ENCODE peak calls at places on chromosomes 2 and 18, in ten cellular contexts. F is nephron progenitor cell, X is tibial artery, J is hepatocyte, C is C1 segment of cervical spinal cord, S is RWPE1, E is Calu3, M is HS-5, U is Panc1, A is NCI-H1436. T is an unnamed sample.

GRCh38 chr18:50748243-50749229 is 71.3 kb downstream of the MRO start:
- DNase-seq in U (no peak), S (no peak), C (no peak), J (peak), E (no peak), F (peak), X (no peak), M (no peak), A (no peak), T (peak)

GRCh38 chr2:104521247-104521646 is 332.7 kb upstream of the POU3F3 start:
- DNase-seq in J (no peak), E (no peak), M (no peak), A (peak), C (no peak), X (no peak), U (no peak), F (no peak), S (no peak), T (peak)

GRCh38 chr2:5921081-5921642 is 229.0 kb downstream of the SOX11 start:
- DNase-seq in X (no peak), C (no peak), A (no peak), E (no peak), S (no peak), M (no peak), F (no peak), J (peak), U (no peak), T (no peak)

GRCh38 chr2:133324150-133324561 is 244.1 kb downstream of the NCKAP5 start:
- DNase-seq in S (peak), M (peak), U (no peak), A (no peak), C (no peak), X (no peak), J (no peak), F (no peak), E (no peak), T (no peak)

GRCh38 chr2:171531836-171532450 is 9.7 kb downstream of the CYBRD1 start:
- DNase-seq in A (no peak), M (no peak), E (no peak), S (no peak), F (no peak), U (no peak), J (no peak), X (no peak), C (no peak), T (no peak)

GRCh38 chr2:28598484-28598883 is 102.6 kb downstream of the PLB1 start:
- DNase-seq in X (no peak), A (no peak), J (no peak), U (no peak), E (no peak), M (no peak), C (no peak), F (no peak), S (no peak), T (no peak)

GRCh38 chr2:122873951-122874350 is 1118.5 kb downstream of the TSN start:
- DNase-seq in C (no peak), S (no peak), X (no peak), J (no peak), M (no peak), E (no peak), F (no peak), A (no peak), U (peak), T (no peak)

GRCh38 chr2:128314348-128315121 is 4.1 kb downstream of the HS6ST1 start:
- DNase-seq in F (no peak), C (no peak), A (no peak), X (peak), J (peak), S (no peak), U (no peak), M (no peak), E (no peak), T (no peak)

GRCh38 chr18:49561377-49562193 is at the start of gene LIPG:
- DNase-seq in E (peak), S (peak), X (no peak), F (peak), A (peak), M (no peak), J (peak), C (peak), U (peak), T (peak)

GRCh38 chr2:142130111-142131015 is 453 bp downstream of the LRP1B start:
- DNase-seq in U (no peak), C (peak), M (peak), A (peak), E (peak), X (peak), F (peak), J (peak), S (peak), T (peak)

GRCh38 chr2:2112416-2113131 is 218.5 kb downstream of the MYT1L start:
- DNase-seq in J (no peak), E (no peak), X (no peak), F (no peak), M (no peak), S (no peak), U (no peak), A (peak), C (no peak), T (no peak)

T was measured in WTC11.